ENCODE peak calls at places on chromosomes 5 and 9, in four cellular contexts. L is BE2C, T is GM06990, E is heart right ventricle. I is an unnamed sample.

GRCh38 chr5:37951946-37952721 is 112.3 kb upstream of the GDNF start:
- DNase-seq in E (no peak), T (no peak), L (no peak), I (no peak)

GRCh38 chr9:2567922-2568321 is 53.7 kb upstream of the VLDLR start:
- DNase-seq in T (no peak), E (no peak), L (no peak), I (no peak)

GRCh38 chr9:95801797-95802196 is 73.7 kb upstream of the ERCC6L2 start:
- DNase-seq in E (no peak), T (no peak), L (no peak), I (no peak)

GRCh38 chr9:91207481-91207888 is 154.2 kb downstream of the AUH start:
- DNase-seq in L (no peak), T (no peak), E (no peak), I (peak)

GRCh38 chr9:136201609-136202448 is 3.1 kb downstream of the LHX3 start:
- DNase-seq in E (no peak), T (no peak), L (no peak), I (no peak)

GRCh38 chr5:114265661-114266060 is 96.2 kb upstream of the KCNN2 start:
- DNase-seq in E (no peak), L (no peak), T (no peak), I (no peak)

GRCh38 chr5:34648522-34649158 is 7.5 kb upstream of the RAI14 start:
- DNase-seq in T (no peak), E (no peak), L (no peak), I (no peak)

GRCh38 chr9:77960356-77961153 is 71.1 kb downstream of the GNAQ start:
- DNase-seq in T (no peak), E (no peak), L (no peak), I (no peak)

GRCh38 chr9:37442556-37442955 is 20.1 kb downstream of the GRHPR start:
- DNase-seq in L (no peak), E (no peak), T (no peak), I (no peak)

GRCh38 chr5:94857119-94857518 is 238.7 kb downstream of the SLF1 start:
- DNase-seq in E (no peak), T (no peak), L (no peak), I (no peak)

GRCh38 chr9:114235113-114235589 is 79.8 kb downstream of the COL27A1 start:
- DNase-seq in T (no peak), E (no peak), L (no peak), I (no peak)

GRCh38 chr5:14165375-14166091 is 22.4 kb downstream of the TRIO start:
- DNase-seq in L (no peak), T (no peak), E (no peak), I (no peak)

GRCh38 chr9:83060557-83060956 is 2.4 kb downstream of the RASEF start:
- DNase-seq in T (no peak), L (no peak), E (no peak), I (no peak)

GRCh38 chr5:140342287-140342686 is 4.1 kb downstream of the HBEGF start:
- DNase-seq in T (no peak), L (no peak), E (no peak), I (peak)

GRCh38 chr9:14351206-14351605 is 37.3 kb upstream of the NFIB start:
- DNase-seq in T (no peak), E (peak), L (no peak), I (no peak)

GRCh38 chr9:121744002-121744686 is 92.7 kb downstream of the DAB2IP start:
- DNase-seq in T (no peak), E (peak), L (peak), I (peak)

GRCh38 chr5:61275841-61276240 is 56.2 kb upstream of the ZSWIM6 start:
- DNase-seq in E (peak), L (no peak), T (no peak), I (peak)

GRCh38 chr9:134043531-134043988 is 18.3 kb downstream of the BRD3OS start:
- DNase-seq in E (peak), T (no peak), L (no peak), I (no peak)

GRCh38 chr9:7153566-7153965 is 395.8 kb downstream of the KDM4C start:
- DNase-seq in E (no peak), L (no peak), T (no peak), I (no peak)

GRCh38 chr9:81125446-81126092 is 563.8 kb downstream of the TLE1 start:
- DNase-seq in E (no peak), L (no peak), T (no peak), I (no peak)

GRCh38 chr5:128062172-128062746 is 21.3 kb upstream of the SLC12A2 start:
- DNase-seq in L (no peak), E (no peak), T (no peak), I (no peak)

GRCh38 chr9:89223398-89223977 is 44.9 kb upstream of the SHC3 start:
- DNase-seq in L (no peak), T (no peak), E (no peak), I (no peak)

GRCh38 chr9:81535542-81536241 is 153.7 kb downstream of the TLE1 start:
- DNase-seq in T (no peak), L (no peak), E (no peak), I (no peak)

GRCh38 chr9:98555851-98556465 is 152.8 kb downstream of the GABBR2 start:
- DNase-seq in L (no peak), T (no peak), E (no peak), I (no peak)

GRCh38 chr5:40572359-40572758 is 107.4 kb upstream of the PTGER4 start:
- DNase-seq in E (no peak), T (no peak), L (no peak), I (no peak)

GRCh38 chr9:81564632-81565031 is 124.7 kb downstream of the TLE1 start:
- DNase-seq in E (no peak), T (no peak), L (no peak), I (no peak)

GRCh38 chr9:122131401-122131921 is 28.1 kb downstream of the NDUFA8 start:
- DNase-seq in E (peak), T (no peak), L (peak), I (no peak)

GRCh38 chr5:175922192-175922885 is 45.8 kb downstream of the THOC3 start:
- DNase-seq in T (no peak), E (no peak), L (no peak), I (no peak)

GRCh38 chr5:175436403-175436802 is 7.6 kb downstream of the DRD1 start:
- DNase-seq in E (no peak), T (no peak), L (no peak), I (no peak)

GRCh38 chr5:111070272-111071134 is 1.0 kb upstream of the TSLP start:
- DNase-seq in E (peak), T (no peak), L (peak), I (peak)

GRCh38 chr5:157648275-157648990 is 3.8 kb downstream of the SOX30 start:
- DNase-seq in E (no peak), T (no peak), L (no peak), I (no peak)

GRCh38 chr5:149345892-149346222 is 558 bp downstream of the GRPEL2 start:
- DNase-seq in E (no peak), T (no peak), L (no peak), I (peak)

GRCh38 chr5:42301349-42301748 is 121.9 kb upstream of the GHR start:
- DNase-seq in T (no peak), E (no peak), L (no peak), I (no peak)

GRCh38 chr9:130972957-130973685 is 34.1 kb upstream of the FIBCD1 start:
- DNase-seq in L (no peak), E (no peak), T (no peak), I (no peak)

GRCh38 chr9:128416014-128416413 is 4.6 kb upstream of the CERCAM start:
- DNase-seq in L (no peak), E (no peak), T (no peak), I (no peak)

GRCh38 chr5:166720026-166720425 is 1571.4 kb upstream of the WWC1 start:
- DNase-seq in E (no peak), L (no peak), T (no peak), I (no peak)

GRCh38 chr5:40089269-40089668 is 590.4 kb upstream of the PTGER4 start:
- DNase-seq in T (no peak), E (no peak), L (no peak), I (no peak)

GRCh38 chr5:147559725-147560124 is 49.9 kb upstream of the DPYSL3 start:
- DNase-seq in L (no peak), E (no peak), T (no peak), I (no peak)

GRCh38 chr5:75885321-75885720 is 168.1 kb upstream of the POC5 start:
- DNase-seq in T (peak), E (no peak), L (no peak), I (no peak)

GRCh38 chr5:75886706-75887105 is 169.5 kb upstream of the POC5 start:
- DNase-seq in L (no peak), E (no peak), T (no peak), I (no peak)

GRCh38 chr5:75890546-75890945 is 173.3 kb upstream of the POC5 start:
- DNase-seq in T (peak), E (no peak), L (no peak), I (no peak)

GRCh38 chr5:75891020-75891419 is 173.8 kb upstream of the POC5 start:
- DNase-seq in T (no peak), E (no peak), L (no peak), I (no peak)

GRCh38 chr5:75885849-75886596 is 168.8 kb upstream of the POC5 start:
- DNase-seq in T (no peak), L (no peak), E (no peak), I (peak)
- TF ChIP-seq CTCF in T (peak), L (peak), E (no peak), I (peak)

GRCh38 chr5:71455427-71456361 is at the start of gene BDP1:
- DNase-seq in T (peak), E (peak), L (peak), I (peak)
- H3K4me3 ChIP-seq in T (peak), E (peak), L (peak), I (peak)

DNA sequence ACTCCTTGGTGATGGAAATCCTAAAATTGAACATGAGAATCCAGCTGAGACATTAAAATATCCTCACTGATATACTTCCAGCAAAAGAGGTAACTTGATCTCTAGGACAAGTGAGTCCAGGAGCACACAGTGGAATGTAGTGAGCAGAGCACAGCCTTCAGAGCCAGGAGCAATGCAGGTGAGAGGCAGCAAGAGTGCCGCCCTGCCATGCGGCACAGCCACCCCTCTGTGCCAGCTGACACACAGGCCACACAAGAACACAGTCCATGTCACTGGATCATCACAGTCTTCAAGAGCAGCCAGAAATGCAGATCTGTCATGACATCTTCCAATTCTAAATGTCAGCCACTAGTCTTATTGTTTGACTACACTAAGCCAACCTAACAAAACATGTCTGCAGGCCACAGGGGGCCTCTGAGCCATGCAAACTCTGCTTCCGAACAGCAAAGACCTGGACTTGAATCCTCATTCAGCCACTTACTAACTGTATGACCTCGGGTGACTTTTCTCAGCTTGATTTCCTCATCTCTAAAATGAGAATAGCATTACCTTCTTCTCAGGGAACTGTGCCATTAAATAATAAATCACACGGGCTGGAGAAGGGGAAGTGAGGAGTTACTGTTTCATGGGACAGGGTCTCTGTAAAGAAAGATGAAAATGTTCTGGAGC is 47.0 kb downstream of the CCDC125 start:
- DNase-seq in T (no peak), L (no peak), E (no peak), I (no peak)
- TF ChIP-seq CTCF in T (no peak), L (no peak), E (no peak), I (no peak)

GRCh38 chr9:103530934-103531333 is 535.8 kb downstream of the CYLC2 start:
- DNase-seq in T (no peak), L (no peak), E (no peak), I (no peak)
- H3K4me3 ChIP-seq in T (no peak), L (no peak), E (no peak), I (no peak)